ENCODE peak calls at places on chromosomes 6 and 20, in seven cellular contexts. W is HepG2, T is Panc1, Z is HCT116, G is GM12878, L is K562, H is GM23338. C is an unnamed sample.

GRCh38 chr6:44076366-44077200 is 50.7 kb downstream of the MRPL14 start:
- ATAC-seq in W (peak; percentile 4), T (no peak), Z (no peak), G (no peak), L (peak; percentile 29), H (peak; percentile 3), C (no peak)

GRCh38 chr6:4567141-4567540 is 209.1 kb upstream of the CDYL start:
- ATAC-seq in W (no peak), T (no peak), Z (no peak), G (no peak), L (no peak), H (no peak), C (no peak)

GRCh38 chr6:163490826-163491577 is 76.5 kb downstream of the QKI start:
- ATAC-seq in W (no peak), T (peak; percentile 73), Z (no peak), G (no peak), L (no peak), H (no peak), C (no peak)

GRCh38 chr20:38986663-38987062 is 24.5 kb downstream of the DHX35 start:
- ATAC-seq in W (no peak), T (no peak), Z (no peak), G (peak; percentile 73), L (no peak), H (no peak), C (peak; percentile 70)

GRCh38 chr6:23272536-23272935 is 703.2 kb downstream of the HDGFL1 start:
- ATAC-seq in W (no peak), T (no peak), Z (no peak), G (peak; percentile 50), L (no peak), H (no peak), C (no peak)

GRCh38 chr6:32168807-32169206 is 4.4 kb downstream of the EGFL8 start:
- ATAC-seq in W (no peak), T (no peak), Z (peak; percentile 15), G (no peak), L (peak; percentile 73), H (no peak), C (no peak)

GRCh38 chr6:115221185-115221584 is 839.5 kb downstream of the FRK start:
- ATAC-seq in W (no peak), T (no peak), Z (no peak), G (no peak), L (no peak), H (peak; percentile 74), C (no peak)

GRCh38 chr6:36769676-36770499 is 69.4 kb downstream of the CPNE5 start:
- ATAC-seq in W (no peak), T (peak; percentile 22), Z (no peak), G (no peak), L (no peak), H (no peak), C (no peak)

GRCh38 chr6:155120034-155120433 is 124.9 kb downstream of the TIAM2 start:
- ATAC-seq in W (no peak), T (no peak), Z (no peak), G (no peak), L (no peak), H (peak; percentile 89), C (no peak)

GRCh38 chr6:140736227-140736626 is 1361.8 kb upstream of the CITED2 start:
- ATAC-seq in W (no peak), T (no peak), Z (no peak), G (no peak), L (no peak), H (no peak), C (no peak)

GRCh38 chr6:164832410-164832809 is 477.0 kb downstream of the C6orf118 start:
- ATAC-seq in W (no peak), T (no peak), Z (no peak), G (no peak), L (no peak), H (no peak), C (no peak)

GRCh38 chr6:32129297-32130088 is 595 bp downstream of the FKBPL start:
- ATAC-seq in W (peak; percentile 1), T (peak; percentile 36), Z (no peak), G (no peak), L (peak; percentile 35), H (no peak), C (peak; percentile 50)

GRCh38 chr6:83467620-83468036 is 36.8 kb upstream of the ME1 start:
- ATAC-seq in W (no peak), T (no peak), Z (no peak), G (no peak), L (peak; percentile 70), H (no peak), C (peak; percentile 58)

GRCh38 chr20:35657271-35657670 is 7.4 kb downstream of the CPNE1 start:
- ATAC-seq in W (no peak), T (no peak), Z (no peak), G (no peak), L (no peak), H (no peak), C (no peak)

GRCh38 chr6:11410539-11411307 is 126.8 kb upstream of the TMEM170B start:
- ATAC-seq in W (no peak), T (no peak), Z (no peak), G (peak; percentile 82), L (no peak), H (no peak), C (no peak)

GRCh38 chr20:46746972-46747371 is 37.5 kb downstream of the SLC2A10 start:
- ATAC-seq in W (no peak), T (no peak), Z (peak; percentile 71), G (no peak), L (no peak), H (no peak), C (no peak)

GRCh38 chr20:34553366-34553867 is 5.1 kb upstream of the MAP1LC3A start:
- ATAC-seq in W (peak; percentile 47), T (no peak), Z (no peak), G (no peak), L (peak; percentile 65), H (no peak), C (no peak)

GRCh38 chr6:54307412-54308036 is 717 bp upstream of the TINAG start:
- ATAC-seq in W (peak; percentile 95), T (no peak), Z (no peak), G (peak; percentile 72), L (no peak), H (no peak), C (no peak)
- TF ChIP-seq POLR2AphosphoS5 in W (no peak), T (no peak), Z (no peak), G (no peak), L (no peak), H (no peak), C (no peak)

GRCh38 chr20:56592211-56592610 is 36.9 kb upstream of the TFAP2C start:
- ATAC-seq in W (no peak), T (no peak), Z (no peak), G (no peak), L (no peak), H (no peak), C (no peak)
- H3K27ac ChIP-seq in W (no peak overlapping the region), T (no peak overlapping the region), Z (peak overlapping the region; percentile 7), G (no peak overlapping the region), L (no peak overlapping the region), H (no peak overlapping the region), C (no peak overlapping the region)

GRCh38 chr6:57259064-57259463 is 37.0 kb upstream of the RAB23 start:
- ATAC-seq in W (no peak), T (no peak), Z (no peak), G (no peak), L (no peak), H (no peak), C (no peak)
- TF ChIP-seq POLR2AphosphoS5 in W (no peak), T (no peak), Z (no peak), G (no peak), L (no peak), H (no peak), C (no peak)

GRCh38 chr6:42697268-42697655 is 25.1 kb downstream of the PRPH2 start:
- ATAC-seq in W (peak; percentile 15), T (no peak), Z (no peak), G (no peak), L (no peak), H (no peak), C (no peak)
- H3K27ac ChIP-seq in W (no peak overlapping the region), T (no peak overlapping the region), Z (no peak overlapping the region), G (no peak overlapping the region), L (no peak overlapping the region), H (no peak overlapping the region), C (peak overlapping the region; percentile 52)

GRCh38 chr6:27839303-27840081 is 72.7 kb downstream of the OR2B2 start:
- ATAC-seq in W (peak; percentile 9), T (no peak), Z (peak; percentile 28), G (peak; percentile 18), L (no peak), H (peak; percentile 4), C (no peak)

GRCh38 chr6:27836080-27836782 is 76.0 kb downstream of the OR2B2 start:
- ATAC-seq in W (no peak), T (no peak), Z (no peak), G (no peak), L (no peak), H (no peak), C (no peak)

GRCh38 chr6:27837636-27838512 is 74.3 kb downstream of the OR2B2 start:
- ATAC-seq in W (peak; percentile 87), T (peak; percentile 90), Z (peak; percentile 75), G (peak; percentile 81), L (peak; percentile 74), H (peak; percentile 76), C (peak; percentile 95)

GRCh38 chr6:27834879-27835549 is 77.2 kb downstream of the OR2B2 start:
- ATAC-seq in W (no peak), T (no peak), Z (no peak), G (no peak), L (peak; percentile 7), H (no peak), C (no peak)

GRCh38 chr6:27836783-27837635 is 75.2 kb downstream of the OR2B2 start:
- ATAC-seq in W (peak; percentile 52), T (peak; percentile 29), Z (peak; percentile 25), G (peak; percentile 55), L (peak; percentile 65), H (peak; percentile 44), C (peak; percentile 30)
- TF ChIP-seq POLR2AphosphoS5 in W (peak; percentile 16), T (peak; percentile 32), Z (peak; percentile 79), G (peak; percentile 87), L (peak; percentile 83), H (peak; percentile 57), C (no peak)

C was measured in gastroesophageal sphincter.